ENCODE peak calls at places on chromosomes 16 and 17, in four cellular contexts. X is GM23248, W is SK-N-SH, L is aorta. Y is an unnamed sample. For H3K27me3 and H3K36me3, the result is how much of the 10 kb centered on the place peaks cover.

GRCh38 chr16:10031473-10031872 is 150.8 kb downstream of the GRIN2A start:
- DNase-seq in X (no peak), L (no peak), W (no peak), Y (peak)

GRCh38 chr16:89322381-89323119 is 105.0 kb downstream of the ZNF778 start:
- DNase-seq in X (peak), L (peak), W (peak), Y (peak)

GRCh38 chr17:5422505-5422904 is 2.5 kb downstream of the RPAIN start:
- DNase-seq in L (no peak), W (no peak), X (peak), Y (peak)

GRCh38 chr16:11094838-11095565 is 150.6 kb downstream of the CLEC16A start:
- DNase-seq in L (no peak), W (no peak), X (no peak), Y (no peak)

GRCh38 chr17:59972778-59973177 is 8.2 kb upstream of the RNFT1 start:
- DNase-seq in X (peak), L (no peak), W (no peak), Y (peak)

GRCh38 chr17:15954222-15954621 is 9.3 kb downstream of the ADORA2B start:
- DNase-seq in X (peak), L (no peak), W (no peak), Y (peak)

GRCh38 chr16:15856901-15857778 is at the start of gene MYH11:
- DNase-seq in L (peak), W (peak), X (peak), Y (no peak)

GRCh38 chr17:51537996-51538550 is 277.7 kb downstream of the UTP18 start:
- DNase-seq in X (no peak), W (no peak), L (no peak), Y (no peak)

GRCh38 chr17:75843577-75844529 is at the start of gene UNC13D:
- DNase-seq in L (no peak), X (no peak), W (peak), Y (no peak)

GRCh38 chr16:27639588-27640276 is 89.8 kb downstream of the KATNIP start:
- DNase-seq in W (peak), X (peak), L (no peak), Y (peak)

GRCh38 chr17:40460585-40460975 is 17.3 kb downstream of the IGFBP4 start:
- DNase-seq in W (peak), X (no peak), L (no peak), Y (no peak)

GRCh38 chr16:73753931-73754330 is 542.7 kb upstream of the PSMD7 start:
- DNase-seq in L (no peak), W (no peak), X (no peak), Y (peak)

GRCh38 chr16:48217708-48218107 is 26.4 kb upstream of the LONP2 start:
- DNase-seq in W (no peak), L (no peak), X (no peak), Y (no peak)

GRCh38 chr17:45666046-45666600 is 118.0 kb upstream of the CRHR1 start:
- DNase-seq in X (no peak), L (no peak), W (no peak), Y (no peak)

GRCh38 chr16:85173981-85174751 is 61.9 kb upstream of the CIBAR2 start:
- DNase-seq in L (peak), X (peak), W (peak), Y (peak)

GRCh38 chr17:73494096-73494954 is 149.9 kb downstream of the SDK2 start:
- DNase-seq in X (no peak), W (peak), L (no peak), Y (no peak)

GRCh38 chr16:86577314-86577971 is 906 bp upstream of the FOXL1 start:
- DNase-seq in L (no peak), X (peak), W (no peak), Y (no peak)
- H3K27me3 ChIP-seq in L (under half), X (under half), W (under half), Y (under half)

GRCh38 chr16:23365602-23366240 is 63.6 kb downstream of the SCNN1B start:
- DNase-seq in X (no peak), L (no peak), W (no peak), Y (no peak)

GRCh38 chr16:23357761-23358290 is 55.7 kb downstream of the SCNN1B start:
- DNase-seq in W (no peak), X (no peak), L (no peak), Y (no peak)

GRCh38 chr16:23359092-23359760 is 57.1 kb downstream of the SCNN1B start:
- DNase-seq in W (no peak), X (peak), L (no peak), Y (no peak)

GRCh38 chr16:23367564-23367963 is 65.5 kb downstream of the SCNN1B start:
- DNase-seq in L (no peak), X (no peak), W (no peak), Y (no peak)

GRCh38 chr16:23362460-23363317 is 60.6 kb downstream of the SCNN1B start:
- DNase-seq in W (no peak), X (no peak), L (no peak), Y (no peak)
- H3K36me3 ChIP-seq in W (under half), X (under half), L (under half), Y (under half)

GRCh38 chr17:77869665-77870132 is 88.8 kb upstream of the TNRC6C start:
- DNase-seq in W (no peak), X (no peak), L (peak), Y (no peak)
- H3K27me3 ChIP-seq in W (under half), X (under half), L (under half), Y (under half)

DNA sequence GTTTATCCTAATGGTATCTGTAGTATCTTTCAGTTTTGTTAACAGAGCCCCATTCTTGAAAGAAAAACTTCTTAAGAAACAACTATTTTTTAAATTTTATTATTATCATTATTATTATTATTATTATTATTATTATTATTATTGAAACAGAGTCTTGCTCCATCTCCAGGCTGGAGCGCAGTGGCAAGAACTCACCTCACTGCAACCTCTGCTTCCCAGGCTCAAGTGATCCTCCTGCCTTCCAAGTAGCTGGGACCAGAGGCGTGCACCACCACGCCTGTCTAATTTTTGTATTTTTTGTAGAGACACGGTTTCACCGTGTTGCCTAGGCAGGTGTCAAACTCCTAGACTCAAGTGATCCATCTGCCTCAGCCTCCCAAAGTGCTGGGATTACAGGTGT is 23.4 kb downstream of the SUPT6H start:
- DNase-seq in L (no peak), X (no peak), W (no peak), Y (no peak)
- H3K36me3 ChIP-seq in L (under half), X (half or more), W (half or more), Y (half or more)

GRCh38 chr17:79162012-79162577 is 87.5 kb downstream of the ENGASE start:
- DNase-seq in W (peak), X (no peak), L (no peak), Y (no peak)
- H3K27me3 ChIP-seq in W (under half), X (under half), L (under half), Y (under half)

DNA sequence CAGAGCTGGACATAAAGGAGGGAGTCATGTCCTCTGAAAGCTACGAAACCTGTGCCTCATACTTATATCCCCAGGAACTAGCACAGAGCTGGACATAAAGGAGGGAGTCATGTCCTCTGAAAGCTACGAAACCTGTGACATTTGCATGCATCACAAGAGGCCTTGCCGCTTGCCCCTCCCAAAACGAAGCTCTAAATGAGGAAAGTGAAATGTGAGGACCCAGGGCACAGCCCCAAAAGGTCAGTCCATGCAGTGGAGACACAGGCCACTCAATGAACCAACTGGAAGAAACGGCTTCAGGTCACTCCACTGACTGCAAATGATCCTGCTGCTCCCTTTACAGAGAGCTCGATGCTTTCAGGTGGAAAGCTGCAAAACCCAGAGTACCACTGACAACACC is 38.3 kb downstream of the COG7 start:
- DNase-seq in L (no peak), X (no peak), W (no peak), Y (no peak)
- H3K36me3 ChIP-seq in L (under half), X (under half), W (under half), Y (under half)

DNA sequence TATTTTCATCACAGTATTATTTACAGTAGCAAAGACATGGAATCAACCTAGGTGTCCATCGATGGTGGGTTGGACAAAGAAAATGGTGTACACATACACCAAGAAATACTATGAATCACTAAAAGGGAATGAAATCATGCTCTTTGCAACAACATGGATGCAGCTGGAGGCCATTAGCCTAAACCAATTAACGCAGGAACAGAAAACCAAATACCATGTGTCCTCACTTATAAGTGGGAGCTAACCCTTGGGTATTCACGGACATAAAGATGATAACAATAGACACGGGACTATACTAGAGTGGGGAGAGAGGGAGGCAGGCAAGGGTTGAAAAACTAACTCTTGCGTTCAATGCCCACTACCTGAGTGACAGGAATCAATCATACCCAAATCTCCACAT is 41.0 kb downstream of the MRPS23 start:
- DNase-seq in X (no peak), W (peak), L (no peak), Y (no peak)
- H3K27me3 ChIP-seq in X (half or more), W (under half), L (under half), Y (under half)